ENCODE peak calls at places on chromosome 10, in eight cellular contexts. One of them, this sample, is unnamed.
A peak's percentile ranks its signal among the peaks of the same experiment; 100 is the strongest.

GRCh38 chr10:97475936-97476594 is 22.2 kb downstream of the MMS19 start:
- DNase-seq in tibial artery: no peak
- DNase-seq in cardiac fibroblast: peak; percentile 89
- DNase-seq in IMR-90: peak; percentile 85
- DNase-seq in endothelial cell: no peak
- DNase-seq in HFFc6: peak; percentile 67
- DNase-seq in lower lobe of right lung: no peak
- DNase-seq in BE2C: no peak
- DNase-seq in this sample: peak; percentile 57

GRCh38 chr10:97075961-97076525 is 109.7 kb downstream of the SLIT1 start:
- DNase-seq in lower lobe of right lung: no peak
- DNase-seq in IMR-90: no peak
- DNase-seq in endothelial cell: no peak
- DNase-seq in BE2C: peak; percentile 55
- DNase-seq in HFFc6: no peak
- DNase-seq in cardiac fibroblast: no peak
- DNase-seq in tibial artery: no peak
- DNase-seq in this sample: no peak

GRCh38 chr10:77641788-77642397 is 4.3 kb upstream of the KCNMA1 start:
- DNase-seq in lower lobe of right lung: no peak
- DNase-seq in endothelial cell: peak; percentile 68
- DNase-seq in HFFc6: peak; percentile 75
- DNase-seq in IMR-90: peak; percentile 83
- DNase-seq in tibial artery: peak; percentile 82
- DNase-seq in cardiac fibroblast: peak; percentile 84
- DNase-seq in BE2C: peak; percentile 72
- DNase-seq in this sample: peak; percentile 82

GRCh38 chr10:97849491-97850402 is at the start of gene GOLGA7B:
- DNase-seq in IMR-90: peak; percentile 7
- DNase-seq in HFFc6: no peak
- DNase-seq in tibial artery: no peak
- DNase-seq in BE2C: peak; percentile 46
- DNase-seq in lower lobe of right lung: peak; percentile 61
- DNase-seq in endothelial cell: peak; percentile 78
- DNase-seq in cardiac fibroblast: peak; percentile 26
- DNase-seq in this sample: peak; percentile 29

GRCh38 chr10:22321831-22322662 is 1.1 kb downstream of the BMI1 start:
- DNase-seq in cardiac fibroblast: no peak
- DNase-seq in tibial artery: no peak
- DNase-seq in BE2C: no peak
- DNase-seq in lower lobe of right lung: peak; percentile 55
- DNase-seq in endothelial cell: no peak
- DNase-seq in HFFc6: no peak
- DNase-seq in IMR-90: no peak
- DNase-seq in this sample: peak; percentile 25

GRCh38 chr10:72550239-72550638 is 75.6 kb downstream of the MICU1 start:
- DNase-seq in lower lobe of right lung: no peak
- DNase-seq in cardiac fibroblast: no peak
- DNase-seq in endothelial cell: no peak
- DNase-seq in HFFc6: no peak
- DNase-seq in IMR-90: no peak
- DNase-seq in BE2C: no peak
- DNase-seq in tibial artery: no peak
- DNase-seq in this sample: no peak

GRCh38 chr10:58041901-58042300 is 225.8 kb downstream of the IPMK start:
- DNase-seq in IMR-90: no peak
- DNase-seq in lower lobe of right lung: no peak
- DNase-seq in cardiac fibroblast: peak; percentile 13
- DNase-seq in tibial artery: no peak
- DNase-seq in endothelial cell: no peak
- DNase-seq in HFFc6: no peak
- DNase-seq in BE2C: no peak
- DNase-seq in this sample: no peak

GRCh38 chr10:126519992-126520391 is 131.7 kb upstream of the ADAM12 start:
- DNase-seq in endothelial cell: no peak
- DNase-seq in lower lobe of right lung: no peak
- DNase-seq in HFFc6: no peak
- DNase-seq in IMR-90: no peak
- DNase-seq in tibial artery: no peak
- DNase-seq in BE2C: no peak
- DNase-seq in cardiac fibroblast: no peak
- DNase-seq in this sample: no peak

GRCh38 chr10:44801383-44802327 is 109.5 kb upstream of the TMEM72 start:
- DNase-seq in cardiac fibroblast: peak; percentile 98
- DNase-seq in IMR-90: peak; percentile 97
- DNase-seq in BE2C: peak; percentile 20
- DNase-seq in lower lobe of right lung: peak; percentile 90
- DNase-seq in HFFc6: peak; percentile 96
- DNase-seq in tibial artery: peak; percentile 53
- DNase-seq in endothelial cell: no peak
- DNase-seq in this sample: peak; percentile 93

GRCh38 chr10:21011433-21012018 is 114.4 kb upstream of the NEBL start:
- DNase-seq in IMR-90: no peak
- DNase-seq in cardiac fibroblast: no peak
- DNase-seq in BE2C: no peak
- DNase-seq in lower lobe of right lung: no peak
- DNase-seq in endothelial cell: no peak
- DNase-seq in tibial artery: no peak
- DNase-seq in HFFc6: no peak
- DNase-seq in this sample: no peak

GRCh38 chr10:23965123-23965522 is 243.8 kb upstream of the KIAA1217 start:
- DNase-seq in HFFc6: no peak
- DNase-seq in BE2C: no peak
- DNase-seq in endothelial cell: no peak
- DNase-seq in IMR-90: no peak
- DNase-seq in lower lobe of right lung: no peak
- DNase-seq in tibial artery: no peak
- DNase-seq in cardiac fibroblast: no peak
- DNase-seq in this sample: no peak

GRCh38 chr10:124710266-124710881 is 33.8 kb downstream of the FAM53B start:
- DNase-seq in endothelial cell: no peak
- DNase-seq in tibial artery: no peak
- DNase-seq in lower lobe of right lung: no peak
- DNase-seq in HFFc6: no peak
- DNase-seq in BE2C: no peak
- DNase-seq in cardiac fibroblast: no peak
- DNase-seq in IMR-90: no peak
- DNase-seq in this sample: no peak

DNA sequence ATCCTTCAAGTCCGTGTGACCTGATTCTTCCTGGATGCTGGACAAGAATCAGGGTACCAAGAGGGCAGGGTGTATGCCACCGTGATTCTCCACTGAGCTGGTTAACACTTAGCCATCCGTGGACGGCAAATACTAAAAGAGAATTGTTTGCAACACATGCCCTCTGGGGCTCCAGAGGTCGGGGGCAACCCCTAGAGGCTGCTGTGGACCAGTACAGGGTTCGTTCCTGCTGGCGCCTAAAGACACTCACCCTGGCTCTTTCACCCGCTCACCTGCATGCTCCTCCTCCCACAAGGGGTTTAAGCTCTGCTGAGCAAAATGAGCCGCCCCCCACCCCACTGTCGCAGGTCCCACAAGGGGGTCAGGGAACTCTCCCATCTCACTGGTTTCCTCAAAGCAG is 148.7 kb upstream of the ITGB1 start:
- DNase-seq in HFFc6: no peak
- DNase-seq in endothelial cell: no peak
- DNase-seq in IMR-90: no peak
- DNase-seq in cardiac fibroblast: no peak
- DNase-seq in tibial artery: no peak
- DNase-seq in BE2C: no peak
- DNase-seq in lower lobe of right lung: no peak
- DNase-seq in this sample: no peak
- TF ChIP-seq CTCF in HFFc6: no peak
- TF ChIP-seq CTCF in endothelial cell: no peak
- TF ChIP-seq CTCF in IMR-90: no peak
- TF ChIP-seq CTCF in cardiac fibroblast: no peak
- TF ChIP-seq CTCF in tibial artery: no peak
- TF ChIP-seq CTCF in BE2C: no peak
- TF ChIP-seq CTCF in lower lobe of right lung: no peak
- TF ChIP-seq CTCF in this sample: no peak

DNA sequence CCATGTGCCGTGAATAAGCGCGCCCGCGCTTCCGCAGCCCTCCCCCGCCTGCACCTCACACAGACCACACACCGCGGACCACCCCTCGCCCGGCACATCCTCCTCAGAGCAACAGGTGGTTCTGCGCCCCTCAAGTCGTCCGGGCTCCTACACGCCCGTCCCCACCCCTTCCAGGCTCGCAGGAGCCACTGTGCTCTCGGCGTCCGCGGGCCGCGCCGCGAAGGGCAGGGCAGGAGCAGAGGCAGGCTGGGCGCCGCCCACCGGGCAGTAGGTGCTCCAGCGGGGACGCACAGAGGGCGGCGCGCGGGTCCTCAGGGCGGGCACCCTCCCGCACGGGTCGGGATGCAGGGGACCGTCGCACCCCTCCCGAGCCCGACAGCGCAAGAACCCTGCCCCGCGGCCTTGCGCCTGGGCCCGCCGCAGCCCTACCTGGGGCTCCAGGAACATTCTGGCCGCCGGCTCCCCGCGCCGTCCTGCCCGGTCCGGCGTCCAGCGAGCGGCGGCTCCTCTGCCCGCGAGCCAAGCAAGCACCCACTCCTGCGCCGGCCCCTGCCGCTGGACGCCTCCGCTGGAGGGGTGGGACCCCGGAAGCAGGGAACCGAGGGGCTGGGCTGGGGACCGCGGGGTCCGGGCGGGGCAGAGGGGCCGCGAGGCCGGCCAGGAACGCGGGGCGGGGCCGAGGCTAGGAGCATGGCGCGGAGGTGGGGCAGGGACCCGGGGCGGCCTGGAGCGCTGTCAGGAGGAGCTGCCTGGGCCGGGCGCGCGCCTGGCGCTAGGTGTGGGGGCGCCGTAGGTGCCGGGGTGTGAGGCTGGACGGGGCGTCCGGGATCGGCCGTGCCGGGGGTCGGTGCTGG is 37.4 kb downstream of the RASGEF1A start:
- DNase-seq in cardiac fibroblast: no peak
- DNase-seq in HFFc6: no peak
- DNase-seq in endothelial cell: peak; percentile 24
- DNase-seq in tibial artery: peak; percentile 13
- DNase-seq in BE2C: peak; percentile 23
- DNase-seq in IMR-90: no peak
- DNase-seq in lower lobe of right lung: peak; percentile 57
- DNase-seq in this sample: no peak
- TF ChIP-seq CTCF in cardiac fibroblast: no peak
- TF ChIP-seq CTCF in HFFc6: no peak
- TF ChIP-seq CTCF in endothelial cell: no peak
- TF ChIP-seq CTCF in tibial artery: no peak
- TF ChIP-seq CTCF in BE2C: no peak
- TF ChIP-seq CTCF in IMR-90: no peak
- TF ChIP-seq CTCF in lower lobe of right lung: no peak
- TF ChIP-seq CTCF in this sample: no peak

GRCh38 chr10:36504752-36505151 is 620.6 kb upstream of the ANKRD30A start:
- DNase-seq in lower lobe of right lung: no peak
- DNase-seq in BE2C: peak; percentile 29
- DNase-seq in HFFc6: no peak
- DNase-seq in cardiac fibroblast: peak; percentile 45
- DNase-seq in endothelial cell: no peak
- DNase-seq in tibial artery: no peak
- DNase-seq in IMR-90: no peak
- DNase-seq in this sample: peak; percentile 13
- TF ChIP-seq CTCF in lower lobe of right lung: no peak
- TF ChIP-seq CTCF in BE2C: peak; percentile 38
- TF ChIP-seq CTCF in HFFc6: no peak
- TF ChIP-seq CTCF in cardiac fibroblast: peak; percentile 13
- TF ChIP-seq CTCF in endothelial cell: no peak
- TF ChIP-seq CTCF in tibial artery: peak; percentile 7
- TF ChIP-seq CTCF in IMR-90: no peak
- TF ChIP-seq CTCF in this sample: no peak

GRCh38 chr10:70737250-70737649 is 47.9 kb downstream of the TBATA start:
- DNase-seq in cardiac fibroblast: no peak
- DNase-seq in endothelial cell: no peak
- DNase-seq in lower lobe of right lung: no peak
- DNase-seq in IMR-90: no peak
- DNase-seq in HFFc6: no peak
- DNase-seq in BE2C: no peak
- DNase-seq in tibial artery: no peak
- DNase-seq in this sample: no peak

GRCh38 chr10:70736470-70736982 is 48.7 kb downstream of the TBATA start:
- DNase-seq in lower lobe of right lung: peak; percentile 41
- DNase-seq in endothelial cell: no peak
- DNase-seq in BE2C: no peak
- DNase-seq in IMR-90: no peak
- DNase-seq in HFFc6: no peak
- DNase-seq in cardiac fibroblast: no peak
- DNase-seq in tibial artery: no peak
- DNase-seq in this sample: no peak

GRCh38 chr10:70740441-70741288 is 44.5 kb downstream of the TBATA start:
- DNase-seq in tibial artery: no peak
- DNase-seq in HFFc6: no peak
- DNase-seq in cardiac fibroblast: no peak
- DNase-seq in IMR-90: no peak
- DNase-seq in endothelial cell: no peak
- DNase-seq in BE2C: no peak
- DNase-seq in lower lobe of right lung: no peak
- DNase-seq in this sample: no peak

GRCh38 chr10:70737977-70738376 is 47.2 kb downstream of the TBATA start:
- DNase-seq in BE2C: no peak
- DNase-seq in cardiac fibroblast: no peak
- DNase-seq in lower lobe of right lung: no peak
- DNase-seq in endothelial cell: no peak
- DNase-seq in IMR-90: no peak
- DNase-seq in HFFc6: no peak
- DNase-seq in tibial artery: no peak
- DNase-seq in this sample: no peak

GRCh38 chr10:70738425-70739121 is 46.6 kb downstream of the TBATA start:
- DNase-seq in IMR-90: no peak
- DNase-seq in HFFc6: no peak
- DNase-seq in tibial artery: no peak
- DNase-seq in lower lobe of right lung: peak; percentile 28
- DNase-seq in endothelial cell: no peak
- DNase-seq in cardiac fibroblast: no peak
- DNase-seq in BE2C: no peak
- DNase-seq in this sample: no peak
- TF ChIP-seq CTCF in IMR-90: no peak
- TF ChIP-seq CTCF in HFFc6: peak; percentile 31
- TF ChIP-seq CTCF in tibial artery: no peak
- TF ChIP-seq CTCF in lower lobe of right lung: no peak
- TF ChIP-seq CTCF in endothelial cell: peak; percentile 14
- TF ChIP-seq CTCF in cardiac fibroblast: peak; percentile 4
- TF ChIP-seq CTCF in BE2C: no peak
- TF ChIP-seq CTCF in this sample: peak; percentile 10

GRCh38 chr10:35223016-35223415 is 96.4 kb downstream of the CREM start:
- DNase-seq in endothelial cell: no peak
- DNase-seq in tibial artery: no peak
- DNase-seq in IMR-90: no peak
- DNase-seq in HFFc6: no peak
- DNase-seq in cardiac fibroblast: no peak
- DNase-seq in lower lobe of right lung: no peak
- DNase-seq in BE2C: no peak
- DNase-seq in this sample: no peak
- TF ChIP-seq CTCF in endothelial cell: no peak
- TF ChIP-seq CTCF in tibial artery: no peak
- TF ChIP-seq CTCF in IMR-90: no peak
- TF ChIP-seq CTCF in HFFc6: peak; percentile 47
- TF ChIP-seq CTCF in cardiac fibroblast: peak; percentile 4
- TF ChIP-seq CTCF in lower lobe of right lung: no peak
- TF ChIP-seq CTCF in BE2C: peak; percentile 40
- TF ChIP-seq CTCF in this sample: no peak

GRCh38 chr10:110016037-110016436 is 8.3 kb downstream of the ADD3 start:
- DNase-seq in BE2C: peak; percentile 6
- DNase-seq in tibial artery: no peak
- DNase-seq in endothelial cell: no peak
- DNase-seq in IMR-90: peak; percentile 28
- DNase-seq in HFFc6: no peak
- DNase-seq in cardiac fibroblast: peak; percentile 54
- DNase-seq in lower lobe of right lung: no peak
- DNase-seq in this sample: peak; percentile 28
- TF ChIP-seq CTCF in BE2C: peak; percentile 56
- TF ChIP-seq CTCF in tibial artery: peak; percentile 42
- TF ChIP-seq CTCF in endothelial cell: no peak
- TF ChIP-seq CTCF in IMR-90: peak; percentile 34
- TF ChIP-seq CTCF in HFFc6: peak; percentile 65
- TF ChIP-seq CTCF in cardiac fibroblast: peak; percentile 11
- TF ChIP-seq CTCF in lower lobe of right lung: no peak
- TF ChIP-seq CTCF in this sample: peak; percentile 41